ENCODE peak calls at places on chromosome 17, in eight cellular contexts. C is tibial artery; T is IMR-90; S is GM23338; W is body of pancreas; Y is sigmoid colon; X is WERI-Rb-1; E is CD8-positive, alpha-beta T cell. H is an unnamed sample. For H3K27me3, the result is how much of the 10 kb centered on the place peaks cover.

GRCh38 chr17:7408341-7408740 is 696 bp downstream of the NLGN2 start:
- DNase-seq in C (peak), T (no peak), S (peak), W (no peak), Y (no peak), X (no peak), E (no peak), H (no peak)

GRCh38 chr17:19317359-19318095 is 45.0 kb downstream of the B9D1 start:
- DNase-seq in C (no peak), T (peak), S (peak), W (peak), Y (peak), X (peak), E (no peak), H (no peak)

GRCh38 chr17:3828151-3828851 is 17.7 kb downstream of the NCBP3 start:
- DNase-seq in C (no peak), T (peak), S (no peak), W (no peak), Y (peak), X (no peak), E (no peak), H (no peak)

GRCh38 chr17:28937044-28937729 is 14.1 kb downstream of the PHF12 start:
- DNase-seq in C (no peak), T (peak), S (peak), W (peak), Y (no peak), X (no peak), E (no peak), H (no peak)

GRCh38 chr17:40015005-40015997 is at the start of gene CSF3:
- DNase-seq in C (no peak), T (no peak), S (no peak), W (peak), Y (no peak), X (no peak), E (no peak), H (no peak)

GRCh38 chr17:55731586-55732250 is 9.1 kb upstream of the TMEM100 start:
- DNase-seq in C (peak), T (peak), S (peak), W (peak), Y (peak), X (no peak), E (no peak), H (no peak)

GRCh38 chr17:43860927-43861622 is 14.1 kb downstream of the CD300LG start:
- DNase-seq in C (peak), T (no peak), S (no peak), W (no peak), Y (peak), X (peak), E (no peak), H (no peak)

GRCh38 chr17:10420811-10421210 is 939 bp downstream of the MYH8 start:
- DNase-seq in C (no peak), T (no peak), S (no peak), W (no peak), Y (no peak), X (no peak), E (no peak), H (no peak)

GRCh38 chr17:31167111-31167510 is 72.3 kb downstream of the NF1 start:
- DNase-seq in C (no peak), T (no peak), S (no peak), W (no peak), Y (no peak), X (no peak), E (no peak), H (no peak)

GRCh38 chr17:78362671-78363070 is 2.8 kb upstream of the SOCS3 start:
- DNase-seq in C (no peak), T (no peak), S (peak), W (no peak), Y (no peak), X (peak), E (no peak), H (no peak)

GRCh38 chr17:13293421-13293820 is 275.6 kb upstream of the ELAC2 start:
- DNase-seq in C (no peak), T (no peak), S (no peak), W (no peak), Y (no peak), X (no peak), E (no peak), H (no peak)

GRCh38 chr17:12122091-12122490 is 101.4 kb downstream of the MAP2K4 start:
- DNase-seq in C (no peak), T (no peak), S (peak), W (no peak), Y (no peak), X (no peak), E (no peak), H (no peak)

GRCh38 chr17:35612924-35613521 is 25.9 kb downstream of the AP2B1 start:
- DNase-seq in C (no peak), T (peak), S (peak), W (peak), Y (no peak), X (peak), E (no peak), H (peak)

GRCh38 chr17:58279016-58279671 is 1.6 kb downstream of the MPO start:
- DNase-seq in C (no peak), T (peak), S (peak), W (peak), Y (peak), X (no peak), E (no peak), H (no peak)

GRCh38 chr17:73956595-73957465 is 246.6 kb upstream of the RPL38 start:
- DNase-seq in C (no peak), T (no peak), S (peak), W (peak), Y (no peak), X (peak), E (peak), H (peak)

GRCh38 chr17:57634713-57635465 is 110.2 kb downstream of the CCDC182 start:
- DNase-seq in C (peak), T (peak), S (no peak), W (no peak), Y (no peak), X (no peak), E (no peak), H (no peak)

GRCh38 chr17:6701719-6702118 is 11.4 kb downstream of the SLC13A5 start:
- DNase-seq in C (peak), T (no peak), S (peak), W (peak), Y (peak), X (peak), E (no peak), H (no peak)

GRCh38 chr17:4788159-4788806 is 481 bp upstream of the GLTPD2 start:
- DNase-seq in C (no peak), T (no peak), S (peak), W (no peak), Y (no peak), X (no peak), E (no peak), H (no peak)

GRCh38 chr17:44170499-44171201 is at the start of gene ASB16:
- DNase-seq in C (peak), T (peak), S (peak), W (peak), Y (no peak), X (peak), E (no peak), H (no peak)

GRCh38 chr17:74532115-74532514 is 840 bp upstream of the CD300LB start:
- DNase-seq in C (peak), T (no peak), S (peak), W (no peak), Y (peak), X (peak), E (peak), H (no peak)

GRCh38 chr17:68676856-68677255 is 75.7 kb upstream of the FAM20A start:
- DNase-seq in C (no peak), T (no peak), S (peak), W (no peak), Y (no peak), X (no peak), E (no peak), H (no peak)

GRCh38 chr17:17677299-17678040 is 3.8 kb upstream of the RAI1 start:
- DNase-seq in C (no peak), T (no peak), S (no peak), W (no peak), Y (no peak), X (no peak), E (no peak), H (no peak)

GRCh38 chr17:41967141-41967920 is 736 bp downstream of the CNP start:
- DNase-seq in C (no peak), T (no peak), S (peak), W (peak), Y (peak), X (peak), E (peak), H (peak)

GRCh38 chr17:8742828-8743227 is 1.8 kb downstream of the CCDC42 start:
- DNase-seq in C (peak), T (no peak), S (no peak), W (no peak), Y (no peak), X (no peak), E (no peak), H (no peak)

GRCh38 chr17:4515501-4515900 is 16.8 kb downstream of the SPNS2 start:
- DNase-seq in C (no peak), T (no peak), S (no peak), W (peak), Y (peak), X (no peak), E (no peak), H (no peak)

GRCh38 chr17:60165976-60166375 is 16.2 kb downstream of the CA4 start:
- DNase-seq in C (no peak), T (no peak), S (no peak), W (no peak), Y (no peak), X (peak), E (no peak), H (no peak)

GRCh38 chr17:42502091-42502490 is 34.0 kb upstream of the NAGLU start:
- DNase-seq in C (no peak), T (no peak), S (no peak), W (no peak), Y (no peak), X (no peak), E (no peak), H (no peak)

GRCh38 chr17:35117984-35118383 is 1.7 kb downstream of the RAD51D start:
- DNase-seq in C (no peak), T (peak), S (no peak), W (no peak), Y (no peak), X (no peak), E (no peak), H (no peak)

GRCh38 chr17:75773808-75774470 is 8.9 kb upstream of the GALK1 start:
- DNase-seq in C (peak), T (no peak), S (peak), W (peak), Y (peak), X (peak), E (no peak), H (no peak)

GRCh38 chr17:41464682-41465081 is 2.5 kb downstream of the KRT32 start:
- DNase-seq in C (no peak), T (peak), S (no peak), W (peak), Y (no peak), X (no peak), E (no peak), H (no peak)

GRCh38 chr17:46772879-46773620 is 45.4 kb downstream of the WNT3 start:
- DNase-seq in C (peak), T (no peak), S (no peak), W (no peak), Y (peak), X (no peak), E (no peak), H (no peak)

GRCh38 chr17:27976331-27976730 is 66.1 kb upstream of the NLK start:
- DNase-seq in C (no peak), T (no peak), S (no peak), W (no peak), Y (no peak), X (no peak), E (no peak), H (no peak)

GRCh38 chr17:59330314-59330942 is 1.0 kb upstream of the YPEL2 start:
- DNase-seq in C (peak), T (no peak), S (peak), W (peak), Y (peak), X (peak), E (no peak), H (peak)

GRCh38 chr17:57916925-57917858 is 38.0 kb downstream of the CUEDC1 start:
- DNase-seq in C (no peak), T (no peak), S (no peak), W (no peak), Y (no peak), X (peak), E (no peak), H (peak)

GRCh38 chr17:42720996-42721583 is 23.8 kb downstream of the EZH1 start:
- DNase-seq in C (no peak), T (peak), S (peak), W (peak), Y (no peak), X (peak), E (no peak), H (no peak)

GRCh38 chr17:72111374-72111773 is 9.4 kb upstream of the SOX9 start:
- DNase-seq in C (no peak), T (no peak), S (no peak), W (no peak), Y (no peak), X (peak), E (no peak), H (no peak)
- H3K27me3 ChIP-seq in C (under half), T (under half), S (under half), W (under half), Y (half or more), X (half or more), E (under half), H (under half)

DNA sequence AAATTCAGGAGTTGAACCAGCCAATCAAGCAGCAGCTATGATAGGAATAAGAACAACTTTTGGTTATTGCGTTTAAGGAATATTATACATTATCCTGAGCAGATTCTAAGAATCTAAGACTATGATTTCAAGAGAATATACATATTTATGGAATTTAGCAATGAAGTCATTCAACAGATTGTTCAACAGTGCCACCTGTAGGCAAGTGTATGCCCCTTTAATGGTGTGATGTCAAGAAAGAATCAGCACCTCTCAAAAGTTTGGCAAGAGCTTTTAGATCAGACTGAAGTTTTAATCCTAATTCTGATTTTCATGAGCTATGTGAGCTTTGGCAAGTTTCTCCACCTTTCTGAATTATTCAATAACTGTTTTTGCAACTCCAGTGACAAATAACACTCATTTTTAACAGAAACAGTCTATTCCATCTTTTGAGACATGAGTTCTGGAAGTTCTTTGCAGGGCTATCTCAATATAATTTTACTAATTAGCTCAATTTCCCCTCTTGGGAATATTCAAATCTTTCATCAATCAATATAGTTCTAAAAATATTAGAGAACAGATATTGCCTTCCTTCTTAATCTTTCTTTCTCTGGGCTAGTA is 474.3 kb upstream of the TOM1L1 start:
- DNase-seq in C (no peak), T (no peak), S (peak), W (no peak), Y (no peak), X (peak), E (no peak), H (no peak)
- TF ChIP-seq CTCF in C (no peak), T (no peak), S (peak), W (no peak), Y (no peak), X (peak), E (no peak), H (no peak)

GRCh38 chr17:32568673-32569072 is 81.9 kb downstream of the CDK5R1 start:
- DNase-seq in C (no peak), T (no peak), S (no peak), W (no peak), Y (no peak), X (no peak), E (no peak), H (no peak)
- H3K27ac ChIP-seq in C (no peak), T (no peak), S (no peak), W (no peak), Y (no peak), X (no peak), E (no peak), H (no peak)

DNA sequence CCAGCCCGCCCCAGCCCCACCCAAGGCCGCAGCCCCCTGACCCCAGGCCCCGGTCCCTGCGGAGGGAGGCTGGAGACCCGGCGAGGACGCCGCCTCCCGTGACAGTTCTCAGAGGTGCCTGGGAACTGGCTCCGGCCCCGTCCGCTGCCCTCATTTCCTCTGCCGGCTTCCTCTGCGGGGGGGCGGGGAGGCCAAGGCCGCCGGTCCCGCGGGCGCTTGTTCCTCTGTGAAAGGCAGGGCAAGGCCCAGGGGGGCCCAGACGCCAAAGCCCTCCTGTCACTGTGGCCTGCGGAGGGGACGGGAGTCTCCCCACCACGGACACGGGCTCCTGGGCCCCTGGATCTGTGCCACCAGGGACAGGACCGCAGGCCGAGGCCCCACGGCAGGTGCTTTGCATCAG is 5.0 kb upstream of the PVALEF start:
- DNase-seq in C (no peak), T (no peak), S (no peak), W (peak), Y (peak), X (no peak), E (peak), H (no peak)
- H3K27me3 ChIP-seq in C (half or more), T (under half), S (under half), W (under half), Y (under half), X (under half), E (under half), H (under half)

GRCh38 chr17:45312477-45313418 is 4.1 kb downstream of the MAP3K14 start:
- DNase-seq in C (no peak), T (no peak), S (no peak), W (no peak), Y (no peak), X (no peak), E (no peak), H (no peak)

GRCh38 chr17:45309400-45309799 is 7.4 kb downstream of the MAP3K14 start:
- DNase-seq in C (no peak), T (no peak), S (no peak), W (no peak), Y (no peak), X (no peak), E (no peak), H (no peak)

GRCh38 chr17:45311762-45312476 is 4.9 kb downstream of the MAP3K14 start:
- DNase-seq in C (peak), T (peak), S (no peak), W (peak), Y (peak), X (no peak), E (peak), H (peak)

GRCh38 chr17:45310380-45311324 is 6.2 kb downstream of the MAP3K14 start:
- DNase-seq in C (no peak), T (no peak), S (no peak), W (peak), Y (no peak), X (no peak), E (no peak), H (no peak)

GRCh38 chr17:45311406-45311761 is 5.4 kb downstream of the MAP3K14 start:
- DNase-seq in C (no peak), T (no peak), S (no peak), W (no peak), Y (no peak), X (peak), E (no peak), H (no peak)
- TF ChIP-seq CTCF in C (no peak), T (peak), S (no peak), W (no peak), Y (no peak), X (peak), E (no peak), H (no peak)

GRCh38 chr17:61500287-61500686 is 48.1 kb downstream of the TBX4 start:
- DNase-seq in C (no peak), T (no peak), S (no peak), W (no peak), Y (no peak), X (no peak), E (no peak), H (no peak)

GRCh38 chr17:61496957-61497653 is 44.9 kb downstream of the TBX4 start:
- DNase-seq in C (no peak), T (no peak), S (no peak), W (no peak), Y (no peak), X (no peak), E (no peak), H (no peak)

GRCh38 chr17:61498042-61498441 is 45.8 kb downstream of the TBX4 start:
- DNase-seq in C (no peak), T (no peak), S (no peak), W (no peak), Y (no peak), X (no peak), E (no peak), H (no peak)

GRCh38 chr17:61498595-61498994 is 46.4 kb downstream of the TBX4 start:
- DNase-seq in C (no peak), T (no peak), S (no peak), W (no peak), Y (no peak), X (no peak), E (no peak), H (no peak)

GRCh38 chr17:61499632-61500031 is 47.4 kb downstream of the TBX4 start:
- DNase-seq in C (no peak), T (no peak), S (no peak), W (no peak), Y (no peak), X (no peak), E (no peak), H (no peak)
- H3K27ac ChIP-seq in C (no peak), T (no peak), S (no peak), W (no peak), Y (no peak), X (no peak), E (no peak), H (no peak)

GRCh38 chr17:38595892-38596291 is 9.9 kb downstream of the SRCIN1 start:
- DNase-seq in C (no peak), T (no peak), S (no peak), W (no peak), Y (no peak), X (no peak), E (no peak), H (no peak)
- H3K27me3 ChIP-seq in C (half or more), T (half or more), S (under half), W (under half), Y (under half), X (under half), E (under half), H (half or more)

GRCh38 chr17:2030779-2031163 is 818 bp downstream of the DPH1 start:
- DNase-seq in C (no peak), T (no peak), S (no peak), W (no peak), Y (no peak), X (peak), E (no peak), H (no peak)
- TF ChIP-seq CTCF in C (peak), T (peak), S (peak), W (no peak), Y (peak), X (peak), E (peak), H (peak)

H was measured in CD4-positive, alpha-beta T cell.